ENCODE peak calls at places on chromosomes 16 and 17, in seven cellular contexts. G is HCT116; T is IMR-90; A is lung; Q is effector memory CD4-positive, alpha-beta T cell; W is neural progenitor cell; D is aorta. P is an unnamed sample. For H3K4me1 and H3K27me3, the result is how much of the 10 kb centered on the place peaks cover.

GRCh38 chr17:63275318-63275967 is 170.7 kb downstream of the CYB561 start:
- DNase-seq in A (no peak), W (no peak), Q (no peak), G (peak), D (no peak), T (peak), P (no peak)

GRCh38 chr17:1107777-1108559 is 71.8 kb downstream of the ABR start:
- DNase-seq in A (no peak), W (no peak), Q (no peak), G (no peak), T (no peak), D (no peak), P (no peak)

GRCh38 chr16:57818377-57819055 is 16.2 kb upstream of the KIFC3 start:
- DNase-seq in T (no peak), Q (no peak), W (no peak), G (no peak), D (no peak), A (no peak), P (no peak)

GRCh38 chr16:82603784-82604411 is 22.9 kb upstream of the CDH13 start:
- DNase-seq in W (peak), G (peak), D (peak), A (no peak), Q (no peak), T (peak), P (peak)

GRCh38 chr16:15502041-15502725 is 67.8 kb downstream of the BMERB1 start:
- DNase-seq in Q (no peak), W (no peak), D (no peak), G (peak), T (peak), A (no peak), P (peak)

GRCh38 chr16:89860747-89861304 is 12.6 kb upstream of the TCF25 start:
- DNase-seq in T (peak), Q (peak), A (peak), G (peak), D (peak), W (peak), P (peak)

GRCh38 chr17:68182940-68183551 is 64.8 kb upstream of the AMZ2 start:
- DNase-seq in G (peak), T (no peak), W (no peak), A (no peak), Q (peak), D (no peak), P (no peak)

GRCh38 chr17:77792626-77793025 is 165.9 kb upstream of the TNRC6C start:
- DNase-seq in D (peak), Q (no peak), W (no peak), T (no peak), A (no peak), G (no peak), P (no peak)

GRCh38 chr17:17391575-17392370 is 85.0 kb upstream of the MED9 start:
- DNase-seq in G (no peak), W (no peak), A (no peak), Q (peak), D (peak), T (no peak), P (no peak)

GRCh38 chr17:49836111-49837030 is 11.5 kb downstream of the TAC4 start:
- DNase-seq in W (no peak), Q (no peak), T (peak), G (no peak), D (no peak), A (peak), P (peak)

GRCh38 chr17:10126554-10127493 is 71.6 kb downstream of the GAS7 start:
- DNase-seq in T (peak), D (no peak), W (peak), A (no peak), G (no peak), Q (no peak), P (peak)

GRCh38 chr17:79812969-79813825 is 16.3 kb upstream of the CBX8 start:
- DNase-seq in Q (no peak), A (no peak), G (no peak), T (no peak), D (no peak), W (peak), P (no peak)

GRCh38 chr16:10081201-10081940 is 100.9 kb downstream of the GRIN2A start:
- DNase-seq in D (no peak), W (peak), A (no peak), T (no peak), G (no peak), Q (no peak), P (no peak)

GRCh38 chr17:19759934-19760530 is 11.9 kb upstream of the ALDH3A1 start:
- DNase-seq in Q (no peak), D (no peak), T (no peak), A (no peak), G (no peak), W (peak), P (no peak)

GRCh38 chr17:18038861-18039534 is at the start of the genes ATPAF2 and GID4:
- DNase-seq in Q (peak), G (peak), D (peak), A (peak), W (peak), T (peak), P (peak)

GRCh38 chr17:4980644-4981216 is 6.7 kb downstream of the CAMTA2 start:
- DNase-seq in D (no peak), G (no peak), T (peak), A (no peak), W (peak), Q (no peak), P (peak)

GRCh38 chr17:64441772-64442549 is 7.0 kb upstream of the MILR1 start:
- DNase-seq in A (no peak), W (no peak), Q (peak), D (no peak), G (no peak), T (peak), P (peak)

GRCh38 chr16:69397821-69398521 is 12.2 kb upstream of the TERF2 start:
- DNase-seq in Q (no peak), W (peak), A (no peak), D (no peak), T (peak), G (peak), P (peak)

GRCh38 chr17:56983380-56983779 is 5.4 kb downstream of the SCPEP1 start:
- DNase-seq in A (no peak), W (no peak), Q (no peak), D (no peak), G (no peak), T (no peak), P (no peak)

GRCh38 chr17:80871341-80871740 is 120.3 kb upstream of the CHMP6 start:
- DNase-seq in Q (no peak), G (no peak), A (no peak), D (peak), W (no peak), T (no peak), P (no peak)

GRCh38 chr17:44661835-44662234 is 5.6 kb downstream of the MEIOC start:
- DNase-seq in A (no peak), W (no peak), Q (no peak), T (no peak), G (no peak), D (no peak), P (no peak)

GRCh38 chr17:46191332-46192210 is 1.7 kb downstream of the KANSL1 start:
- DNase-seq in T (no peak), A (no peak), Q (no peak), W (peak), D (no peak), G (no peak), P (peak)

GRCh38 chr16:57871457-57871856 is 69.2 kb upstream of the KIFC3 start:
- DNase-seq in T (peak), G (no peak), A (no peak), D (no peak), Q (no peak), W (no peak), P (no peak)

GRCh38 chr17:968812-969766 is 10.5 kb downstream of the NXN start:
- DNase-seq in Q (no peak), T (no peak), A (no peak), W (no peak), D (no peak), G (peak), P (no peak)

GRCh38 chr16:84048871-84049270 is 6.3 kb upstream of the SLC38A8 start:
- DNase-seq in W (no peak), A (no peak), Q (no peak), T (no peak), D (peak), G (no peak), P (no peak)

GRCh38 chr16:73448970-73449369 is 401.0 kb upstream of the ZFHX3 start:
- DNase-seq in A (no peak), G (no peak), W (no peak), Q (no peak), T (no peak), D (no peak), P (no peak)

GRCh38 chr17:77120866-77121265 is 19.9 kb upstream of the SEC14L1 start:
- DNase-seq in A (no peak), W (no peak), D (no peak), T (no peak), G (no peak), Q (no peak), P (no peak)

GRCh38 chr17:45704251-45704650 is 79.9 kb upstream of the CRHR1 start:
- DNase-seq in A (no peak), W (no peak), G (no peak), T (no peak), Q (no peak), D (no peak), P (no peak)

GRCh38 chr16:11190585-11191565 is 65.1 kb downstream of the SOCS1 start:
- DNase-seq in W (no peak), D (no peak), A (no peak), G (no peak), T (peak), Q (no peak), P (no peak)

GRCh38 chr17:63997341-63998048 is 656 bp upstream of the PRR29 start:
- DNase-seq in Q (no peak), W (peak), A (no peak), G (no peak), T (no peak), D (peak), P (peak)

GRCh38 chr17:1972429-1973160 is 52.5 kb downstream of the RTN4RL1 start:
- DNase-seq in G (no peak), A (no peak), W (no peak), T (peak), D (no peak), Q (no peak), P (no peak)

GRCh38 chr17:77802811-77803220 is 155.7 kb upstream of the TNRC6C start:
- DNase-seq in T (peak), W (peak), A (no peak), Q (no peak), D (peak), G (no peak), P (peak)

GRCh38 chr16:85162478-85163277 is 50.4 kb upstream of the CIBAR2 start:
- DNase-seq in G (no peak), Q (no peak), T (peak), W (no peak), D (peak), A (no peak), P (peak)

GRCh38 chr17:31158741-31159377 is 64.1 kb downstream of the NF1 start:
- DNase-seq in W (no peak), T (peak), G (no peak), D (no peak), Q (no peak), A (no peak), P (no peak)

GRCh38 chr16:24855678-24856077 is 9.9 kb downstream of the SLC5A11 start:
- DNase-seq in Q (no peak), D (no peak), A (no peak), W (no peak), T (no peak), G (no peak), P (no peak)

GRCh38 chr17:75488693-75489510 is 26.4 kb downstream of the CASKIN2 start:
- DNase-seq in D (no peak), A (no peak), W (no peak), G (no peak), Q (no peak), T (no peak), P (no peak)
- H3K4me1 ChIP-seq in D (under half), A (under half), W (under half), G (under half), Q (under half), T (under half), P (under half)

DNA sequence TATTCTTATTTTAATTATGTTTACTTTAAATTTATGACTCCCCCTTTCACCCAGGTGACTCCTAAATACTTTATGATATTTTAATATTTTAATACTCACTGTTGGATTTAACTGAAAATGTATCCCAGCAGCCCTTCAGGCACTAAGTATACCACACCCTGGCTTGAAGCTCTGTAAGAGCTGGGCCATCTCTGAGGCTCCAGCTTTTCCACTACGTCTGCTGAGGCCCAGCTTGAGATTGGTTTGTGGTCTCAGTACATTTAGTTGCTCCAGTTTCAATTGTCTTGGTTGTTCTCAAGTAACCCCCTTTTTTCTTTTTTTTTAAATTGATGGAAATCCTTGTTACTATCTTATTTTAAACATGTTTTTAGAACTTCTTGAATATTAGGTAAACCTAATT is 27.0 kb upstream of the CAPNS2 start:
- DNase-seq in G (no peak), A (no peak), T (no peak), W (no peak), D (no peak), Q (no peak), P (peak)
- H3K27ac ChIP-seq in G (no peak), A (no peak), T (no peak), W (no peak), D (no peak), Q (no peak), P (no peak)

GRCh38 chr17:76079577-76080206 is 710 bp downstream of the ZACN start:
- DNase-seq in W (peak), A (no peak), Q (no peak), T (no peak), G (no peak), D (no peak), P (peak)

GRCh38 chr17:76080207-76080933 is 1.4 kb downstream of the ZACN start:
- DNase-seq in W (peak), A (no peak), G (no peak), T (no peak), D (no peak), Q (no peak), P (peak)

GRCh38 chr17:76080934-76081287 is 1.9 kb downstream of the ZACN start:
- DNase-seq in G (no peak), T (no peak), D (no peak), A (no peak), Q (no peak), W (no peak), P (no peak)

GRCh38 chr17:76077582-76078110 is 1.3 kb upstream of the ZACN start:
- DNase-seq in T (no peak), D (no peak), A (no peak), Q (no peak), W (no peak), G (no peak), P (no peak)

DNA sequence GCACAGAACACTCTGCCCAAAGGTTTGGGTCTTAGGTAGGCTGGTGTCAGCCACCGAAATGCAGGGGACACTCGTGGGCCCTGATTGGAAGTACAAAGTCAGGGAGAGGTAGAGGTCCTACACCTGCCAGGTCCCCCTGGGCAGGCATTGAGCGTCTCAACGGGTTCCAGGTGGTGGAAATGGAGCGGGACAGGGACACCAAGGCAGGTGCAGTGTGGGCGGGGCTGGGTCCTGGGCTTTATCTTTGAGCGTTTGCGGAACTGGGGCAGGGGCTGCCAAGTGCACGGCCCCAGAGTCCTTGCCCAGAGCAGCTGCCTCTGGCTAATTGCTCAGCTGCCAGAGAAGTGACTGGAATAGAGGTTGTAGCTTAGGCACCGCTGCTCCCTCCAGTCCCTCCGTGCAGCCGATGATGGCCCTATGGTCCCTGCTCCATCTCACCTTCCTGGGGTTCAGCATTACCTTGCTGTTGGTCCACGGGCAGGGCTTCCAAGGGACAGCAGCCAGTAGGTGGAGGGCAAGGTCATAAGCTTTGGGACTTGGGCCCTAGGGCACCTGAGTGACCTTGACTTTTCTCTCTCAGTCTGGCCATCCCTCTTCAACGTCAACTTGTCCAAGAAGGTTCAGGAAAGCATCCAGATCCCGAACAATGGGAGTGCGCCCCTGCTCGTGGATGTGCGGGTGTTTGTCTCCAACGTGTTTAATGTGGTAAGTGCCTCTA is at the start of gene ZACN:
- DNase-seq in D (no peak), A (no peak), W (no peak), G (no peak), T (no peak), Q (no peak), P (no peak)
- H3K27me3 ChIP-seq in D (under half), A (under half), W (half or more), G (under half), T (half or more), Q (under half), P (under half)

DNA sequence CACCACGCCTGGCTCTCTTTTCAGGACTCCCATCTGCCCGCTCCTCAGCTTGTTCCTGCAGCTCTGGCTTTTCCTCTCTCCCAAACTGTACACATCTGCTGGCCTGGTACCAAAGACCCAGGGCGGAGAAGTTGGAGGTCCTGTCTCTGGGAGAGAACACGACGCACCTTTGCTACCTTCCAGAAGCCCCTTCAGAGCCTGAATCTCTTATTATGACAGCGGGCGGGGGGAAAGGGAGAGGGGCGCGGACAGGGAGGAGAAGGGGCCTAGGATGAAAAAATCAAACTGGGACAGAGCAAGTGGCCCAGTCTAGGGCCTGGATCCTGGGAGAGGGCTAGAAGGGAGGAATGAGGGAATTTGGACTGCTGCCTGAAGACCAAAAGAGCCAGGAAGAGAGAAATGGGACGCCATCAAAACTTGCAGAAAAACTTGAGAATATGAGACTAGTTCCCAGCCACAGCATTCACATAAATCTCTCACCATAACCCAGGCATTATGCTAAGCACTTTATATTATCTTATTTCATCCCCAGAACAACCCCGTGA is 2.5 kb upstream of the PER1 start:
- DNase-seq in D (no peak), T (no peak), A (no peak), Q (no peak), W (no peak), G (no peak), P (no peak)
- H3K4me1 ChIP-seq in D (under half), T (under half), A (under half), Q (half or more), W (under half), G (under half), P (under half)

GRCh38 chr16:64278196-64278595 is 843.7 kb downstream of the CDH11 start:
- DNase-seq in W (no peak), A (no peak), Q (no peak), T (peak), G (no peak), D (no peak), P (no peak)
- H3K27ac ChIP-seq in W (no peak), A (no peak), Q (no peak), T (no peak), G (no peak), D (no peak), P (no peak)

GRCh38 chr16:1105888-1106620 is 10.0 kb upstream of the C1QTNF8 start:
- DNase-seq in Q (no peak), A (peak), D (peak), G (no peak), W (peak), T (peak), P (peak)
- H3K27me3 ChIP-seq in Q (under half), A (under half), D (under half), G (under half), W (under half), T (under half), P (under half)

P was measured in cardiac muscle cell.